ENCODE peak calls at places on chromosomes 6 and 20, in nine cellular contexts. One of them, this sample, is unnamed.

GRCh38 chr6:135186255-135186654 is 5.1 kb downstream of the MYB start:
- DNase-seq in AG20443: no peak
- DNase-seq in kidney: no peak
- DNase-seq in astrocyte of the spinal cord: no peak
- DNase-seq in globus pallidus: no peak
- DNase-seq in lower leg skin: no peak
- DNase-seq in T-cell: no peak
- DNase-seq in astrocyte of the hippocampus: no peak
- DNase-seq in GM04504: no peak
- DNase-seq in this sample: no peak

GRCh38 chr20:44084891-44085290 is 102.1 kb downstream of the JPH2 start:
- DNase-seq in globus pallidus: no peak
- DNase-seq in astrocyte of the spinal cord: no peak
- DNase-seq in astrocyte of the hippocampus: no peak
- DNase-seq in kidney: peak
- DNase-seq in lower leg skin: peak
- DNase-seq in GM04504: no peak
- DNase-seq in T-cell: no peak
- DNase-seq in AG20443: no peak
- DNase-seq in this sample: no peak

GRCh38 chr6:149560736-149561135 is 5.4 kb upstream of the GINM1 start:
- DNase-seq in GM04504: no peak
- DNase-seq in globus pallidus: no peak
- DNase-seq in T-cell: peak
- DNase-seq in astrocyte of the hippocampus: no peak
- DNase-seq in astrocyte of the spinal cord: no peak
- DNase-seq in AG20443: peak
- DNase-seq in lower leg skin: no peak
- DNase-seq in kidney: no peak
- DNase-seq in this sample: no peak

GRCh38 chr6:52999456-52999855 is 4.4 kb upstream of the GSTA4 start:
- DNase-seq in astrocyte of the spinal cord: no peak
- DNase-seq in T-cell: no peak
- DNase-seq in lower leg skin: no peak
- DNase-seq in AG20443: no peak
- DNase-seq in globus pallidus: no peak
- DNase-seq in kidney: no peak
- DNase-seq in GM04504: no peak
- DNase-seq in astrocyte of the hippocampus: no peak
- DNase-seq in this sample: no peak

GRCh38 chr6:11538049-11538798 is 675 bp downstream of the TMEM170B start:
- DNase-seq in lower leg skin: peak
- DNase-seq in kidney: peak
- DNase-seq in globus pallidus: peak
- DNase-seq in AG20443: peak
- DNase-seq in astrocyte of the hippocampus: peak
- DNase-seq in astrocyte of the spinal cord: peak
- DNase-seq in T-cell: peak
- DNase-seq in GM04504: no peak
- DNase-seq in this sample: peak

GRCh38 chr6:72328775-72329174 is 293.1 kb upstream of the KCNQ5 start:
- DNase-seq in astrocyte of the spinal cord: peak
- DNase-seq in astrocyte of the hippocampus: peak
- DNase-seq in globus pallidus: no peak
- DNase-seq in AG20443: no peak
- DNase-seq in T-cell: no peak
- DNase-seq in GM04504: peak
- DNase-seq in lower leg skin: no peak
- DNase-seq in kidney: no peak
- DNase-seq in this sample: no peak

GRCh38 chr6:121856296-121856695 is 420.9 kb downstream of the GJA1 start:
- DNase-seq in astrocyte of the hippocampus: no peak
- DNase-seq in kidney: no peak
- DNase-seq in AG20443: peak
- DNase-seq in lower leg skin: no peak
- DNase-seq in astrocyte of the spinal cord: peak
- DNase-seq in globus pallidus: no peak
- DNase-seq in T-cell: no peak
- DNase-seq in GM04504: no peak
- DNase-seq in this sample: peak

GRCh38 chr6:36907781-36908180 is 22.0 kb downstream of the C6orf89 start:
- DNase-seq in globus pallidus: no peak
- DNase-seq in GM04504: no peak
- DNase-seq in lower leg skin: no peak
- DNase-seq in kidney: no peak
- DNase-seq in T-cell: no peak
- DNase-seq in astrocyte of the spinal cord: peak
- DNase-seq in AG20443: no peak
- DNase-seq in astrocyte of the hippocampus: peak
- DNase-seq in this sample: no peak

GRCh38 chr20:60371456-60371855 is 413.2 kb downstream of the CDH26 start:
- DNase-seq in kidney: no peak
- DNase-seq in astrocyte of the hippocampus: no peak
- DNase-seq in GM04504: no peak
- DNase-seq in globus pallidus: no peak
- DNase-seq in T-cell: no peak
- DNase-seq in lower leg skin: no peak
- DNase-seq in astrocyte of the spinal cord: no peak
- DNase-seq in AG20443: no peak
- DNase-seq in this sample: no peak

GRCh38 chr20:36506253-36506652 is 35.1 kb upstream of the MYL9 start:
- DNase-seq in AG20443: no peak
- DNase-seq in lower leg skin: no peak
- DNase-seq in T-cell: peak
- DNase-seq in GM04504: no peak
- DNase-seq in globus pallidus: no peak
- DNase-seq in kidney: no peak
- DNase-seq in astrocyte of the spinal cord: no peak
- DNase-seq in astrocyte of the hippocampus: no peak
- DNase-seq in this sample: no peak

GRCh38 chr20:47150403-47151152 is 205.9 kb downstream of the ZMYND8 start:
- DNase-seq in astrocyte of the hippocampus: peak
- DNase-seq in lower leg skin: peak
- DNase-seq in GM04504: peak
- DNase-seq in globus pallidus: peak
- DNase-seq in kidney: no peak
- DNase-seq in T-cell: peak
- DNase-seq in astrocyte of the spinal cord: peak
- DNase-seq in AG20443: peak
- DNase-seq in this sample: peak

GRCh38 chr6:75296811-75297779 is 12.5 kb upstream of the TMEM30A start:
- DNase-seq in lower leg skin: no peak
- DNase-seq in astrocyte of the spinal cord: peak
- DNase-seq in kidney: no peak
- DNase-seq in AG20443: peak
- DNase-seq in GM04504: peak
- DNase-seq in T-cell: no peak
- DNase-seq in globus pallidus: peak
- DNase-seq in astrocyte of the hippocampus: peak
- DNase-seq in this sample: no peak

GRCh38 chr6:105112577-105112976 is 67.2 kb downstream of the POPDC3 start:
- DNase-seq in kidney: no peak
- DNase-seq in T-cell: no peak
- DNase-seq in astrocyte of the spinal cord: no peak
- DNase-seq in lower leg skin: no peak
- DNase-seq in AG20443: no peak
- DNase-seq in GM04504: no peak
- DNase-seq in globus pallidus: no peak
- DNase-seq in astrocyte of the hippocampus: no peak
- DNase-seq in this sample: no peak

GRCh38 chr6:82251942-82252341 is 4.4 kb upstream of the IBTK start:
- DNase-seq in AG20443: peak
- DNase-seq in astrocyte of the hippocampus: peak
- DNase-seq in T-cell: no peak
- DNase-seq in astrocyte of the spinal cord: peak
- DNase-seq in globus pallidus: peak
- DNase-seq in kidney: no peak
- DNase-seq in lower leg skin: no peak
- DNase-seq in GM04504: peak
- DNase-seq in this sample: peak

GRCh38 chr6:150813319-150813992 is 52.0 kb upstream of the MTHFD1L start:
- DNase-seq in astrocyte of the spinal cord: peak
- DNase-seq in AG20443: peak
- DNase-seq in lower leg skin: no peak
- DNase-seq in kidney: no peak
- DNase-seq in GM04504: no peak
- DNase-seq in T-cell: no peak
- DNase-seq in globus pallidus: no peak
- DNase-seq in astrocyte of the hippocampus: peak
- DNase-seq in this sample: peak

GRCh38 chr6:163036251-163036650 is 308.5 kb downstream of the PACRG start:
- DNase-seq in AG20443: no peak
- DNase-seq in T-cell: no peak
- DNase-seq in globus pallidus: no peak
- DNase-seq in astrocyte of the hippocampus: no peak
- DNase-seq in kidney: no peak
- DNase-seq in lower leg skin: no peak
- DNase-seq in astrocyte of the spinal cord: no peak
- DNase-seq in GM04504: no peak
- DNase-seq in this sample: peak

GRCh38 chr6:7624781-7625710 is 35.0 kb downstream of the SNRNP48 start:
- DNase-seq in astrocyte of the hippocampus: no peak
- DNase-seq in astrocyte of the spinal cord: no peak
- DNase-seq in globus pallidus: no peak
- DNase-seq in kidney: no peak
- DNase-seq in AG20443: no peak
- DNase-seq in lower leg skin: no peak
- DNase-seq in GM04504: no peak
- DNase-seq in T-cell: no peak
- DNase-seq in this sample: peak

GRCh38 chr6:30169658-30170614 is 6.6 kb downstream of the TRIM15 start:
- DNase-seq in AG20443: peak
- DNase-seq in kidney: no peak
- DNase-seq in GM04504: no peak
- DNase-seq in lower leg skin: no peak
- DNase-seq in T-cell: no peak
- DNase-seq in globus pallidus: peak
- DNase-seq in astrocyte of the spinal cord: peak
- DNase-seq in astrocyte of the hippocampus: peak
- DNase-seq in this sample: peak

GRCh38 chr20:37915434-37915787 is 12.5 kb downstream of the VSTM2L start:
- DNase-seq in astrocyte of the hippocampus: no peak
- DNase-seq in T-cell: no peak
- DNase-seq in lower leg skin: no peak
- DNase-seq in AG20443: no peak
- DNase-seq in GM04504: no peak
- DNase-seq in kidney: no peak
- DNase-seq in globus pallidus: no peak
- DNase-seq in astrocyte of the spinal cord: no peak
- DNase-seq in this sample: no peak

GRCh38 chr20:47620808-47621805 is 119.4 kb downstream of the NCOA3 start:
- DNase-seq in T-cell: peak
- DNase-seq in globus pallidus: peak
- DNase-seq in GM04504: peak
- DNase-seq in kidney: no peak
- DNase-seq in lower leg skin: no peak
- DNase-seq in astrocyte of the spinal cord: peak
- DNase-seq in AG20443: peak
- DNase-seq in astrocyte of the hippocampus: peak
- DNase-seq in this sample: peak

GRCh38 chr20:62197801-62198200 is 15.0 kb downstream of the MTG2 start:
- DNase-seq in astrocyte of the hippocampus: no peak
- DNase-seq in kidney: peak
- DNase-seq in globus pallidus: no peak
- DNase-seq in astrocyte of the spinal cord: no peak
- DNase-seq in AG20443: no peak
- DNase-seq in lower leg skin: no peak
- DNase-seq in GM04504: no peak
- DNase-seq in T-cell: no peak
- DNase-seq in this sample: no peak

GRCh38 chr6:73657201-73657600 is 3.4 kb upstream of the SLC17A5 start:
- DNase-seq in globus pallidus: no peak
- DNase-seq in lower leg skin: no peak
- DNase-seq in GM04504: no peak
- DNase-seq in astrocyte of the hippocampus: no peak
- DNase-seq in T-cell: peak
- DNase-seq in astrocyte of the spinal cord: no peak
- DNase-seq in kidney: no peak
- DNase-seq in AG20443: no peak
- DNase-seq in this sample: no peak

GRCh38 chr20:24651171-24651972 is 181.9 kb downstream of the SYNDIG1 start:
- DNase-seq in astrocyte of the hippocampus: peak
- DNase-seq in lower leg skin: no peak
- DNase-seq in T-cell: no peak
- DNase-seq in AG20443: peak
- DNase-seq in GM04504: peak
- DNase-seq in astrocyte of the spinal cord: peak
- DNase-seq in kidney: peak
- DNase-seq in globus pallidus: no peak
- DNase-seq in this sample: no peak

GRCh38 chr20:6075428-6076219 is 21.8 kb upstream of the LRRN4 start:
- DNase-seq in AG20443: no peak
- DNase-seq in lower leg skin: peak
- DNase-seq in GM04504: no peak
- DNase-seq in T-cell: no peak
- DNase-seq in globus pallidus: peak
- DNase-seq in astrocyte of the hippocampus: peak
- DNase-seq in astrocyte of the spinal cord: peak
- DNase-seq in kidney: peak
- DNase-seq in this sample: no peak

GRCh38 chr20:16518068-16518783 is 55.0 kb downstream of the KIF16B start:
- DNase-seq in astrocyte of the hippocampus: peak
- DNase-seq in T-cell: no peak
- DNase-seq in AG20443: peak
- DNase-seq in lower leg skin: no peak
- DNase-seq in kidney: no peak
- DNase-seq in astrocyte of the spinal cord: peak
- DNase-seq in GM04504: no peak
- DNase-seq in globus pallidus: peak
- DNase-seq in this sample: peak

This sample was measured in COLO829.